ENCODE peak calls at places on chromosomes 13 and 19, in eight cellular contexts. R is neural crest cell, G is DND-41, W is uterus, X is GM23338, O is heart right ventricle, N is astrocyte of the cerebellum, U is cardiac muscle cell. F is an unnamed sample.

GRCh38 chr13:46593403-46593802 is 40.4 kb downstream of the LRCH1 start:
- DNase-seq in R (no peak), G (peak; percentile 27), W (no peak), X (no peak), O (no peak), N (no peak), U (no peak), F (peak; percentile 84)

GRCh38 chr13:75481176-75482069 is 546 bp downstream of the TBC1D4 start:
- DNase-seq in R (peak; percentile 39), G (no peak), W (peak; percentile 25), X (peak; percentile 68), O (peak; percentile 46), N (no peak), U (peak; percentile 33), F (peak; percentile 38)

GRCh38 chr19:13284929-13285928 is 135.0 kb downstream of the IER2 start:
- DNase-seq in R (no peak), G (no peak), W (no peak), X (no peak), O (no peak), N (no peak), U (no peak), F (no peak)

GRCh38 chr19:15231256-15231655 is 992 bp downstream of the EPHX3 start:
- DNase-seq in R (no peak), G (no peak), W (no peak), X (no peak), O (no peak), N (no peak), U (no peak), F (no peak)

GRCh38 chr19:16319466-16319865 is 5.2 kb upstream of the KLF2 start:
- DNase-seq in R (no peak), G (peak; percentile 39), W (no peak), X (no peak), O (no peak), N (peak; percentile 62), U (peak; percentile 72), F (peak; percentile 37)

GRCh38 chr13:48896312-48896711 is 79.4 kb upstream of the FNDC3A start:
- DNase-seq in R (no peak), G (no peak), W (no peak), X (no peak), O (no peak), N (no peak), U (peak; percentile 49), F (no peak)

GRCh38 chr13:26185720-26186119 is 36.4 kb downstream of the RNF6 start:
- DNase-seq in R (no peak), G (no peak), W (no peak), X (no peak), O (no peak), N (no peak), U (no peak), F (no peak)

GRCh38 chr13:26529441-26529840 is 28.0 kb upstream of the WASF3 start:
- DNase-seq in R (peak; percentile 67), G (peak; percentile 74), W (no peak), X (peak; percentile 78), O (peak; percentile 31), N (peak; percentile 42), U (peak; percentile 78), F (peak; percentile 46)

GRCh38 chr19:45040059-45040767 is 1.4 kb downstream of the CLASRP start:
- DNase-seq in R (no peak), G (no peak), W (no peak), X (no peak), O (no peak), N (no peak), U (no peak), F (no peak)

GRCh38 chr19:4229179-4229931 is at the start of gene EBI3:
- DNase-seq in R (peak; percentile 35), G (no peak), W (no peak), X (peak; percentile 37), O (no peak), N (no peak), U (peak; percentile 74), F (peak; percentile 89)

GRCh38 chr19:17641181-17641580 is 47.0 kb downstream of the UNC13A start:
- DNase-seq in R (no peak), G (no peak), W (no peak), X (no peak), O (no peak), N (no peak), U (no peak), F (no peak)

GRCh38 chr19:45161715-45162463 is 1.1 kb upstream of the NKPD1 start:
- DNase-seq in R (peak; percentile 75), G (no peak), W (no peak), X (peak; percentile 87), O (no peak), N (no peak), U (peak; percentile 56), F (no peak)

GRCh38 chr13:58876473-58876872 is 1244.9 kb downstream of the PCDH17 start:
- DNase-seq in R (no peak), G (no peak), W (no peak), X (no peak), O (no peak), N (no peak), U (no peak), F (no peak)

DNA sequence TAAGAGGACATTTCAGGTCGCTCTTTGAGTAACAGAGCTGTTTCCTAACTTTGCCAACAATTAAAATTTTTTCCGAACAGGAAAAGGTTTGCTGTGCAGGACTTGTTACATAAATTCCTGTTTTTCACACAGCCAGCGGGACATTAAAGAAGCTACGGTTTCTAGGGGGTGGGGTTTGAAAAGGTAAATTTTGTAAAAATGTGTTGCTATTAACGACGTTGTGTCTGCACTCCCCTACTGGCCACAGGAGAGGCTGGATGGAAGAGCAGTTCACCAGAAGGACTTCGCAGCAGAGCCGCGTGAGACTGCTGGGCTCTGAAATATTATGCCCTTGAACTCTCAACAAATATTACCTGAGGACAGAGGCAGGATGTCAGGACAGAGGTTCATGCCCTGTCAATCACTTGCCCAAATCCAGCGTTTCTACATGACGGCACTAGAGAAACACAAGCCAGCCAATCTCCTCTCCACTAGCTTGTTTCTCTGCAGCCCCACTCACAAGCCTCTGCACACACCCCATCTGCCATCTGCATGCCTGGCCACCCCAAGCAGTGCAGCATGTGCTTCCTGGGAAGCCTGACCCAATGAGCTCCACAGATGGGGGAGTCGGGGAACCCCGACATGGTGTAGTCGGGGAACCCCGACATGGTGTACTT is 102.0 kb downstream of the FOXO1 start:
- DNase-seq in R (no peak), G (no peak), W (no peak), X (no peak), O (no peak), N (no peak), U (peak; percentile 49), F (peak; percentile 32)
- TF ChIP-seq CTCF in R (peak; percentile 39), G (no peak), W (peak; percentile 21), X (no peak), O (no peak), N (peak; percentile 12), U (peak; percentile 29), F (no peak)

GRCh38 chr13:99399623-99399974 is 92.4 kb upstream of the GPR183 start:
- DNase-seq in R (no peak), G (no peak), W (no peak), X (no peak), O (no peak), N (no peak), U (no peak), F (no peak)

GRCh38 chr13:99396446-99396845 is 89.2 kb upstream of the GPR183 start:
- DNase-seq in R (no peak), G (no peak), W (no peak), X (no peak), O (no peak), N (no peak), U (no peak), F (no peak)

GRCh38 chr13:99395436-99395835 is 88.2 kb upstream of the GPR183 start:
- DNase-seq in R (no peak), G (no peak), W (no peak), X (no peak), O (no peak), N (no peak), U (no peak), F (no peak)

GRCh38 chr13:99398916-99399622 is 91.9 kb upstream of the GPR183 start:
- DNase-seq in R (no peak), G (no peak), W (no peak), X (no peak), O (no peak), N (no peak), U (no peak), F (no peak)

DNA sequence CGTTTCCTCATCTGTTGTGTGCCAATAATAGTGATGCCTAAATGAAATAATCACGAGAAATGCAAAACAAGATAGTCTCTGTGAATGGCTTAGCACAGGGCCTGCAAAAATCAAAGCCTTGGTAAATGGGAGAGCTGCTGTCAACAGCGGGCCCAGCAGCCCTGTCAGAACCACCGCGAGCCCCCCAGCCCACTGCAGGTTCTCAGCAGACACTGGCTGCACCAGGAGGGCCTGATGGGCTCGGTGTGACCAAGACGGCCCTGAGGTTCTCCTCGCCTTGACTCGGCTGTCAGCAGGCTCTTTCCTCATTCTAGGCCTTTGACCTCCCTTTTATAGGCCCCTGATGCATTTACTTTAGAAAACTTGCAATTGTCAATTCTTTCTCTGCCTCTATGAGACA is 90.9 kb upstream of the GPR183 start:
- DNase-seq in R (no peak), G (no peak), W (no peak), X (no peak), O (no peak), N (no peak), U (no peak), F (no peak)
- TF ChIP-seq CTCF in R (no peak), G (no peak), W (no peak), X (no peak), O (no peak), N (no peak), U (no peak), F (no peak)

GRCh38 chr19:1812426-1813196 is 535 bp upstream of the ATP8B3 start:
- DNase-seq in R (peak; percentile 90), G (peak; percentile 99), W (peak; percentile 91), X (peak; percentile 98), O (peak; percentile 93), N (peak; percentile 69), U (peak; percentile 94), F (peak; percentile 96)
- TF ChIP-seq CTCF in R (peak; percentile 67), G (peak; percentile 86), W (peak; percentile 50), X (peak; percentile 91), O (peak; percentile 31), N (peak; percentile 74), U (peak; percentile 58), F (peak; percentile 78)

DNA sequence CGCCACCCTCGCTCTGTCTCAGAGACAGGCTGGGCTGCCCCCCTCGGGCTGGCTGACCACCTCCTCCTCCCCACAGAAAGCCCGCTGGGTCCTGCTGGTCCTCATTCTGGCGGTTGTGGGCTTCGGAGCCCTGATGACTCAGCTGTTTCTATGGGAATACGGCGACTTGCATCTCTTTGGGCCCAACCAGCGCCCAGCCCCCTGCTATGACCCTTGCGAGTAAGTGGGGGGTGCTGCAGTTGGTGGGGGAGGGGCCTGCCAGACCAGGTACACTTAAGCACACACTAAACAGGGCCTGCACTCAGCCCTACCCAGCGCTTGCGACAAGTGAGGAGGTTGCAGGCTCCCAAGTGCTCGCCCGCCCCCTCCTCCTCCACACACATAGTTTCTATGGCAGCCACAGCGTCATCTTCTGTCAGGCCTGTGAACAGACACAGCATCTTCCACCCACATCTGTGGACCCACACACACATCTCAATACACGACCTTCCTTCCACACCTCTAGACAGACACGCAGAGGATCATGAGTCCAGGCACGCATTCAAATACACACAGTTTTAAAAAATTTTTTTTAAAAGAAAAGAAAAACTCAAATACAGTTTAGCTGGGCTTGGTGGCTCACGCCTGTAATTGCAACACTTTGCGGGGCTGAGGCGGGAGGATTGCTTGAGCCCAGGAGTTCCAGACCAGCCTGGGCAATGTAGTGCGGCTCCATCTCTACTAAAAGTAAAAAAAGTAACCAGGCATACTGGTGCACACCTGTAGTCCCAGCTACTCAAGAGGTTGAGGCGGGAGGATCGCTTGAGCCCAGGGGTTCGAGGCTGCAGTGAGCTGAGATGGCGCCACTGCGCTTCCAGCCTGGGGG is 18.4 kb downstream of the PLD3 start:
- DNase-seq in R (peak; percentile 46), G (no peak), W (no peak), X (peak; percentile 81), O (no peak), N (peak; percentile 22), U (peak; percentile 36), F (no peak)
- TF ChIP-seq CTCF in R (peak; percentile 25), G (no peak), W (no peak), X (peak; percentile 48), O (no peak), N (no peak), U (no peak), F (no peak)

F was measured in activated CD8-positive, alpha-beta T cell treated with anti-CD3 and anti-CD28 coated beads for 36 hours.